ENCODE peak calls at places on chromosomes 16 and 17, in ten cellular contexts. One of them, this sample, is unnamed. For H3K4me1, the result is how much of the 10 kb centered on the place peaks cover.

GRCh38 chr17:8867361-8867981 is at the start of gene PIK3R6:
- DNase-seq in body of pancreas: no peak
- DNase-seq in A549: no peak
- DNase-seq in suprapubic skin: peak
- DNase-seq in endothelial cell of umbilical vein: no peak
- DNase-seq in heart left ventricle: no peak
- DNase-seq in esophagus muscularis mucosa: no peak
- DNase-seq in upper lobe of left lung: no peak
- DNase-seq in right lobe of liver: no peak
- DNase-seq in Peyer's patch: peak
- DNase-seq in this sample: no peak

GRCh38 chr16:17396762-17397498 is 73.8 kb downstream of the XYLT1 start:
- DNase-seq in body of pancreas: peak
- DNase-seq in A549: no peak
- DNase-seq in suprapubic skin: no peak
- DNase-seq in endothelial cell of umbilical vein: peak
- DNase-seq in heart left ventricle: no peak
- DNase-seq in esophagus muscularis mucosa: no peak
- DNase-seq in upper lobe of left lung: no peak
- DNase-seq in right lobe of liver: no peak
- DNase-seq in Peyer's patch: peak
- DNase-seq in this sample: peak

GRCh38 chr17:36514856-36515255 is 19.8 kb downstream of the MYO19 start:
- DNase-seq in body of pancreas: no peak
- DNase-seq in A549: no peak
- DNase-seq in suprapubic skin: no peak
- DNase-seq in endothelial cell of umbilical vein: no peak
- DNase-seq in heart left ventricle: no peak
- DNase-seq in esophagus muscularis mucosa: no peak
- DNase-seq in upper lobe of left lung: no peak
- DNase-seq in right lobe of liver: no peak
- DNase-seq in Peyer's patch: no peak
- DNase-seq in this sample: no peak

GRCh38 chr17:57705921-57706695 is 39.0 kb downstream of the CCDC182 start:
- DNase-seq in body of pancreas: no peak
- DNase-seq in A549: no peak
- DNase-seq in suprapubic skin: no peak
- DNase-seq in endothelial cell of umbilical vein: no peak
- DNase-seq in heart left ventricle: no peak
- DNase-seq in esophagus muscularis mucosa: peak
- DNase-seq in upper lobe of left lung: peak
- DNase-seq in right lobe of liver: no peak
- DNase-seq in Peyer's patch: no peak
- DNase-seq in this sample: no peak

GRCh38 chr17:79942011-79942405 is 93.7 kb downstream of the TBC1D16 start:
- DNase-seq in body of pancreas: no peak
- DNase-seq in A549: no peak
- DNase-seq in suprapubic skin: no peak
- DNase-seq in endothelial cell of umbilical vein: no peak
- DNase-seq in heart left ventricle: peak
- DNase-seq in esophagus muscularis mucosa: no peak
- DNase-seq in upper lobe of left lung: peak
- DNase-seq in right lobe of liver: no peak
- DNase-seq in Peyer's patch: peak
- DNase-seq in this sample: no peak

GRCh38 chr17:64964796-64965195 is 45.5 kb upstream of the LRRC37A3 start:
- DNase-seq in body of pancreas: no peak
- DNase-seq in A549: no peak
- DNase-seq in suprapubic skin: no peak
- DNase-seq in endothelial cell of umbilical vein: no peak
- DNase-seq in heart left ventricle: no peak
- DNase-seq in esophagus muscularis mucosa: no peak
- DNase-seq in upper lobe of left lung: no peak
- DNase-seq in right lobe of liver: no peak
- DNase-seq in Peyer's patch: no peak
- DNase-seq in this sample: no peak

GRCh38 chr17:45264430-45264829 is 2.5 kb upstream of the SPATA32 start:
- DNase-seq in body of pancreas: no peak
- DNase-seq in A549: no peak
- DNase-seq in suprapubic skin: no peak
- DNase-seq in endothelial cell of umbilical vein: no peak
- DNase-seq in heart left ventricle: no peak
- DNase-seq in esophagus muscularis mucosa: no peak
- DNase-seq in upper lobe of left lung: peak
- DNase-seq in right lobe of liver: peak
- DNase-seq in Peyer's patch: no peak
- DNase-seq in this sample: no peak

GRCh38 chr17:51500454-51500853 is 240.1 kb downstream of the UTP18 start:
- DNase-seq in body of pancreas: no peak
- DNase-seq in A549: no peak
- DNase-seq in suprapubic skin: no peak
- DNase-seq in endothelial cell of umbilical vein: no peak
- DNase-seq in heart left ventricle: no peak
- DNase-seq in esophagus muscularis mucosa: no peak
- DNase-seq in upper lobe of left lung: no peak
- DNase-seq in right lobe of liver: no peak
- DNase-seq in Peyer's patch: no peak
- DNase-seq in this sample: no peak

GRCh38 chr16:15502041-15502725 is 67.8 kb downstream of the BMERB1 start:
- DNase-seq in body of pancreas: no peak
- DNase-seq in A549: peak
- DNase-seq in suprapubic skin: peak
- DNase-seq in endothelial cell of umbilical vein: peak
- DNase-seq in heart left ventricle: no peak
- DNase-seq in esophagus muscularis mucosa: no peak
- DNase-seq in upper lobe of left lung: no peak
- DNase-seq in right lobe of liver: no peak
- DNase-seq in Peyer's patch: no peak
- DNase-seq in this sample: no peak

GRCh38 chr16:50836121-50836541 is 94.2 kb downstream of the CYLD start:
- DNase-seq in body of pancreas: no peak
- DNase-seq in A549: no peak
- DNase-seq in suprapubic skin: peak
- DNase-seq in endothelial cell of umbilical vein: no peak
- DNase-seq in heart left ventricle: no peak
- DNase-seq in esophagus muscularis mucosa: no peak
- DNase-seq in upper lobe of left lung: no peak
- DNase-seq in right lobe of liver: no peak
- DNase-seq in Peyer's patch: no peak
- DNase-seq in this sample: no peak

GRCh38 chr16:58422809-58423208 is 30.5 kb downstream of the GINS3 start:
- DNase-seq in body of pancreas: no peak
- DNase-seq in A549: no peak
- DNase-seq in suprapubic skin: peak
- DNase-seq in endothelial cell of umbilical vein: no peak
- DNase-seq in heart left ventricle: peak
- DNase-seq in esophagus muscularis mucosa: no peak
- DNase-seq in upper lobe of left lung: no peak
- DNase-seq in right lobe of liver: no peak
- DNase-seq in Peyer's patch: no peak
- DNase-seq in this sample: no peak

GRCh38 chr16:68033101-68033500 is 10.0 kb downstream of the DUS2 start:
- DNase-seq in body of pancreas: no peak
- DNase-seq in A549: no peak
- DNase-seq in suprapubic skin: no peak
- DNase-seq in endothelial cell of umbilical vein: no peak
- DNase-seq in heart left ventricle: no peak
- DNase-seq in esophagus muscularis mucosa: no peak
- DNase-seq in upper lobe of left lung: no peak
- DNase-seq in right lobe of liver: no peak
- DNase-seq in Peyer's patch: no peak
- DNase-seq in this sample: no peak

GRCh38 chr16:80924372-80924978 is 82.2 kb downstream of the CMC2 start:
- DNase-seq in body of pancreas: peak
- DNase-seq in A549: peak
- DNase-seq in suprapubic skin: no peak
- DNase-seq in endothelial cell of umbilical vein: peak
- DNase-seq in heart left ventricle: peak
- DNase-seq in esophagus muscularis mucosa: no peak
- DNase-seq in upper lobe of left lung: no peak
- DNase-seq in right lobe of liver: peak
- DNase-seq in Peyer's patch: peak
- DNase-seq in this sample: no peak

GRCh38 chr17:29149431-29150064 is 30.6 kb downstream of the MYO18A start:
- DNase-seq in body of pancreas: peak
- DNase-seq in A549: no peak
- DNase-seq in suprapubic skin: no peak
- DNase-seq in endothelial cell of umbilical vein: no peak
- DNase-seq in heart left ventricle: no peak
- DNase-seq in esophagus muscularis mucosa: no peak
- DNase-seq in upper lobe of left lung: no peak
- DNase-seq in right lobe of liver: no peak
- DNase-seq in Peyer's patch: peak
- DNase-seq in this sample: peak

GRCh38 chr16:88713568-88714419 is 7.5 kb downstream of the CTU2 start:
- DNase-seq in body of pancreas: no peak
- DNase-seq in A549: no peak
- DNase-seq in suprapubic skin: no peak
- DNase-seq in endothelial cell of umbilical vein: no peak
- DNase-seq in heart left ventricle: no peak
- DNase-seq in esophagus muscularis mucosa: no peak
- DNase-seq in upper lobe of left lung: peak
- DNase-seq in right lobe of liver: no peak
- DNase-seq in Peyer's patch: no peak
- DNase-seq in this sample: no peak

GRCh38 chr16:85491798-85492616 is 121.1 kb upstream of the GSE1 start:
- DNase-seq in body of pancreas: peak
- DNase-seq in A549: no peak
- DNase-seq in suprapubic skin: no peak
- DNase-seq in endothelial cell of umbilical vein: no peak
- DNase-seq in heart left ventricle: peak
- DNase-seq in esophagus muscularis mucosa: no peak
- DNase-seq in upper lobe of left lung: no peak
- DNase-seq in right lobe of liver: peak
- DNase-seq in Peyer's patch: no peak
- DNase-seq in this sample: peak

DNA sequence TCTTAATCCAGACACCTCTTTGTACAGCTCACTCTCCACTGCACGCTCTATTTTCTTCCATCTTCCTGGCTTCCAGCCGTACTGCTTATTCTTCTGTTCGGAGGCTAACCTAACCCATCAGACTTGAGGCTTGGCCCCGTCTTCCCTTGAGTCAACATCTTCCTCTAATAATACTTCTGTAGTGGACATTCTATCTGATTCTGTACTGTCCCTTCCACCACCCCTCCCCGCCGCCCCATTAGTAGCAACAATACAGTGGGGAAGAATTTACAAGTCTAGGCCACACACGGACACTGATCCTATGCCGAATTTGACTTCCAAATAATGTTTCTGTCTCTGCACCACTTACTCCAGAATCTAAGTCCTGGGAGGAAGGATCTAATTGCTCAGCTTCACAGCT is 86.0 kb upstream of the TNRC6A start:
- DNase-seq in body of pancreas: no peak
- DNase-seq in A549: no peak
- DNase-seq in suprapubic skin: no peak
- DNase-seq in endothelial cell of umbilical vein: no peak
- DNase-seq in heart left ventricle: no peak
- DNase-seq in esophagus muscularis mucosa: no peak
- DNase-seq in upper lobe of left lung: no peak
- DNase-seq in right lobe of liver: no peak
- DNase-seq in Peyer's patch: no peak
- DNase-seq in this sample: no peak
- H3K4me1 ChIP-seq in body of pancreas: under half
- H3K4me1 ChIP-seq in A549: under half
- H3K4me1 ChIP-seq in suprapubic skin: under half
- H3K4me1 ChIP-seq in endothelial cell of umbilical vein: under half
- H3K4me1 ChIP-seq in heart left ventricle: under half
- H3K4me1 ChIP-seq in esophagus muscularis mucosa: under half
- H3K4me1 ChIP-seq in upper lobe of left lung: under half
- H3K4me1 ChIP-seq in right lobe of liver: under half
- H3K4me1 ChIP-seq in Peyer's patch: under half
- H3K4me1 ChIP-seq in this sample: under half

DNA sequence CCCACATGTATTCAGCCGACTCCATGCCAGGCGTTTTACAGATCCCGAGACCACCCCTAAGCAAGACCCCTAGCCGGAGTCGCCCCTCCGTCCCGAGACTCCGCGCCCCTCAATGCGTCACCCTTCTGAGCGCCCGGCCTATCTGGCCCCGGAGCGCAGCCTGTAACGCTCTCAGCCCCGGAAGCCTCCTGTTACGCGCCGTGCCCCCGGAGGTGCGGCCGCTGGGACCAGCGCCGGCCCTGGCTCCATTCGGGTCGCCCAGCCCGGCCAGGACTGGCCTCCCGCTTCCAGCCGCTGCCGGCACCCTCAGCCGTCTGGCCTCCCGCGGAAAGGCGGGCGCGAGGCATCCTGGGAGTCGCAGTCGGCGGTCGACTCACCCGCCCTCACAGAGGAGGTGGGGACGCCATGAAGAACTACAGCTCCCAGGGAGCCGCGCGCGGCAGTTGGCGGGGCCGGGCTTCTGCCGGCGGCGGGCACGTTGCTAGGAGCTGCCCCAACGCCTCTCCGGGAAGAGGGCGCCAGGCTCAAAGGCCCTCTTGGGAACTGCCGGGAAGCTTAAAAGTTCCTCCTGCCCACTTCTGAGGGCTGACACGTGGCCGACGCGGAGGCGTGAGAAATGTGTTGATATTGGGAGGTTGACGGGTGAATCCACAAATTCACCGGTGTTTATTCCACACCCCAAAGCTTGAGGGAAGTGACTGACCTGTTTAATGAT is at the start of gene FBF1:
- DNase-seq in body of pancreas: peak
- DNase-seq in A549: peak
- DNase-seq in suprapubic skin: peak
- DNase-seq in endothelial cell of umbilical vein: peak
- DNase-seq in heart left ventricle: peak
- DNase-seq in esophagus muscularis mucosa: peak
- DNase-seq in upper lobe of left lung: peak
- DNase-seq in right lobe of liver: peak
- DNase-seq in Peyer's patch: peak
- DNase-seq in this sample: peak
- TF ChIP-seq POLR2A in body of pancreas: peak
- TF ChIP-seq POLR2A in A549: peak
- TF ChIP-seq POLR2A in suprapubic skin: peak
- TF ChIP-seq POLR2A in endothelial cell of umbilical vein: peak
- TF ChIP-seq POLR2A in heart left ventricle: peak
- TF ChIP-seq POLR2A in esophagus muscularis mucosa: peak
- TF ChIP-seq POLR2A in upper lobe of left lung: peak
- TF ChIP-seq POLR2A in right lobe of liver: peak
- TF ChIP-seq POLR2A in Peyer's patch: peak
- TF ChIP-seq POLR2A in this sample: peak

GRCh38 chr16:25614836-25615235 is 76.9 kb upstream of the HS3ST4 start:
- DNase-seq in body of pancreas: no peak
- DNase-seq in A549: no peak
- DNase-seq in suprapubic skin: no peak
- DNase-seq in endothelial cell of umbilical vein: no peak
- DNase-seq in heart left ventricle: no peak
- DNase-seq in esophagus muscularis mucosa: no peak
- DNase-seq in upper lobe of left lung: no peak
- DNase-seq in right lobe of liver: no peak
- DNase-seq in Peyer's patch: no peak
- DNase-seq in this sample: no peak
- H3K4me1 ChIP-seq in body of pancreas: under half
- H3K4me1 ChIP-seq in A549: under half
- H3K4me1 ChIP-seq in suprapubic skin: under half
- H3K4me1 ChIP-seq in endothelial cell of umbilical vein: under half
- H3K4me1 ChIP-seq in heart left ventricle: under half
- H3K4me1 ChIP-seq in esophagus muscularis mucosa: under half
- H3K4me1 ChIP-seq in upper lobe of left lung: under half
- H3K4me1 ChIP-seq in right lobe of liver: under half
- H3K4me1 ChIP-seq in Peyer's patch: under half
- H3K4me1 ChIP-seq in this sample: under half

GRCh38 chr16:55411231-55411630 is 67.8 kb upstream of the MMP2 start:
- DNase-seq in body of pancreas: no peak
- DNase-seq in A549: no peak
- DNase-seq in suprapubic skin: no peak
- DNase-seq in endothelial cell of umbilical vein: no peak
- DNase-seq in heart left ventricle: no peak
- DNase-seq in esophagus muscularis mucosa: no peak
- DNase-seq in upper lobe of left lung: no peak
- DNase-seq in right lobe of liver: no peak
- DNase-seq in Peyer's patch: no peak
- DNase-seq in this sample: no peak
- TF ChIP-seq POLR2A in body of pancreas: no peak
- TF ChIP-seq POLR2A in A549: no peak
- TF ChIP-seq POLR2A in suprapubic skin: no peak
- TF ChIP-seq POLR2A in endothelial cell of umbilical vein: no peak
- TF ChIP-seq POLR2A in heart left ventricle: no peak
- TF ChIP-seq POLR2A in esophagus muscularis mucosa: no peak
- TF ChIP-seq POLR2A in upper lobe of left lung: no peak
- TF ChIP-seq POLR2A in right lobe of liver: no peak
- TF ChIP-seq POLR2A in Peyer's patch: no peak
- TF ChIP-seq POLR2A in this sample: no peak